ENCODE peak calls at places on chromosomes 12 and 14, in four cellular contexts. F is GM12878, W is K562, Z is HepG2. N is an unnamed sample.

GRCh38 chr14:88518592-88519512 is 36.0 kb downstream of the PTPN21 start:
- DNase-seq in Z (no peak), F (no peak), W (no peak), N (no peak)

GRCh38 chr12:27635349-27635972 is 60.8 kb upstream of the REP15 start:
- DNase-seq in Z (peak; percentile 44), F (no peak), W (no peak), N (no peak)

GRCh38 chr14:94570002-94570400 is 8.8 kb downstream of the SERPINA4 start:
- DNase-seq in W (no peak), F (no peak), Z (no peak), N (no peak)

GRCh38 chr12:1559729-1560128 is 34.7 kb downstream of the FBXL14 start:
- DNase-seq in W (no peak), Z (no peak), F (no peak), N (no peak)

GRCh38 chr14:81269100-81269978 is 48.6 kb upstream of the GTF2A1 start:
- DNase-seq in Z (peak; percentile 70), W (peak; percentile 61), F (peak; percentile 26), N (no peak)

GRCh38 chr14:78902010-78902623 is 731.9 kb downstream of the NRXN3 start:
- DNase-seq in W (peak; percentile 5), F (no peak), Z (peak; percentile 8), N (peak; percentile 55)

GRCh38 chr12:66329941-66330340 is 27.6 kb downstream of the HELB start:
- DNase-seq in W (no peak), Z (no peak), F (no peak), N (no peak)

GRCh38 chr12:51028126-51028810 is 2.1 kb upstream of the SLC11A2 start:
- DNase-seq in F (no peak), W (peak; percentile 53), Z (peak; percentile 70), N (no peak)

GRCh38 chr12:2924019-2924418 is 33.3 kb downstream of the TULP3 start:
- DNase-seq in W (no peak), F (no peak), Z (no peak), N (no peak)

GRCh38 chr12:98828802-98829600 is 183.9 kb downstream of the APAF1 start:
- DNase-seq in W (no peak), F (no peak), Z (peak; percentile 22), N (no peak)

GRCh38 chr14:44149597-44149996 is 357.5 kb downstream of the FSCB start:
- DNase-seq in F (no peak), W (no peak), Z (peak; percentile 55), N (peak; percentile 75)

GRCh38 chr12:101078881-101079280 is 131.2 kb downstream of the SLC5A8 start:
- DNase-seq in Z (no peak), W (no peak), F (no peak), N (no peak)

GRCh38 chr12:112370868-112371510 is 11.2 kb downstream of the HECTD4 start:
- DNase-seq in F (no peak), Z (peak; percentile 39), W (no peak), N (no peak)

GRCh38 chr12:6332459-6332858 is 9.4 kb downstream of the TNFRSF1A start:
- DNase-seq in F (no peak), Z (no peak), W (no peak), N (no peak)

GRCh38 chr12:92927436-92928116 is 1.5 kb downstream of the EEA1 start:
- DNase-seq in F (no peak), W (peak; percentile 21), Z (peak; percentile 63), N (no peak)

GRCh38 chr12:95599880-95600279 is 48.6 kb upstream of the USP44 start:
- DNase-seq in F (no peak), Z (no peak), W (no peak), N (no peak)

DNA sequence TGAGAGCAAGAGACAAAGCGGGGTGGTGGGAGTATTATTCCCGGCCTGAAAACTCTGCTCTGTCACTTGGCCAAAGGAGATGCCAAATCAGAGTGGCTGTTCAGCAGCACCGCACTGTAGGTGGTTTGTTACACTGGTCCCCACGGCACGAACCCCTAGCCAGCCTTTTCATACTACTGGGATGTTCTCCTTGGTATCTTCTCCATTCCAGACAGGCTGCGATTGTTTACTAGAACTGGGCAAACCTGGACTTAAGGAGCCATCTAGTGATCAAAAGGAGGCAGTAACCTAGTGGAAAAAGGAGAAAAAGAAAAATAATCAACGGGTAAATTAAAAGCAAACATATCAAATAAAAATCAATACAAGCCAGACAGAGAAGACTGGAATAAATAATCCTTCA is 58.9 kb upstream of the TMTC2 start:
- DNase-seq in Z (peak; percentile 21), F (no peak), W (no peak), N (no peak)
- TF ChIP-seq TCF7 in Z (no peak), F (no peak), W (no peak), N (no peak)

GRCh38 chr14:75979641-75980422 is 2.0 kb downstream of the TGFB3 start:
- DNase-seq in Z (no peak), W (no peak), F (no peak), N (no peak)
- TF ChIP-seq ATF3 in Z (no peak), W (no peak), F (no peak), N (no peak)

GRCh38 chr12:122834921-122835692 is at the start of gene HIP1R:
- DNase-seq in W (peak; percentile 93), F (no peak), Z (no peak), N (peak; percentile 56)
- TF ChIP-seq TCF7 in W (no peak), F (no peak), Z (no peak), N (no peak)

GRCh38 chr14:91375748-91376452 is 41.7 kb downstream of the CCDC88C start:
- DNase-seq in Z (no peak), F (no peak), W (no peak), N (no peak)

GRCh38 chr14:91380116-91380515 is 37.5 kb downstream of the CCDC88C start:
- DNase-seq in Z (no peak), W (no peak), F (no peak), N (no peak)

GRCh38 chr14:91378945-91379932 is 38.4 kb downstream of the CCDC88C start:
- DNase-seq in W (no peak), Z (peak; percentile 58), F (no peak), N (no peak)

GRCh38 chr14:91376547-91377477 is 40.8 kb downstream of the CCDC88C start:
- DNase-seq in W (no peak), Z (no peak), F (no peak), N (no peak)

GRCh38 chr14:91377700-91378652 is 39.6 kb downstream of the CCDC88C start:
- DNase-seq in F (no peak), Z (no peak), W (no peak), N (no peak)
- TF ChIP-seq ATF3 in F (no peak), Z (no peak), W (no peak), N (no peak)

GRCh38 chr12:62313727-62314380 is 53.6 kb downstream of the USP15 start:
- DNase-seq in Z (no peak), F (no peak), W (no peak), N (no peak)
- TF ChIP-seq TCF7 in Z (no peak), F (no peak), W (no peak), N (no peak)

DNA sequence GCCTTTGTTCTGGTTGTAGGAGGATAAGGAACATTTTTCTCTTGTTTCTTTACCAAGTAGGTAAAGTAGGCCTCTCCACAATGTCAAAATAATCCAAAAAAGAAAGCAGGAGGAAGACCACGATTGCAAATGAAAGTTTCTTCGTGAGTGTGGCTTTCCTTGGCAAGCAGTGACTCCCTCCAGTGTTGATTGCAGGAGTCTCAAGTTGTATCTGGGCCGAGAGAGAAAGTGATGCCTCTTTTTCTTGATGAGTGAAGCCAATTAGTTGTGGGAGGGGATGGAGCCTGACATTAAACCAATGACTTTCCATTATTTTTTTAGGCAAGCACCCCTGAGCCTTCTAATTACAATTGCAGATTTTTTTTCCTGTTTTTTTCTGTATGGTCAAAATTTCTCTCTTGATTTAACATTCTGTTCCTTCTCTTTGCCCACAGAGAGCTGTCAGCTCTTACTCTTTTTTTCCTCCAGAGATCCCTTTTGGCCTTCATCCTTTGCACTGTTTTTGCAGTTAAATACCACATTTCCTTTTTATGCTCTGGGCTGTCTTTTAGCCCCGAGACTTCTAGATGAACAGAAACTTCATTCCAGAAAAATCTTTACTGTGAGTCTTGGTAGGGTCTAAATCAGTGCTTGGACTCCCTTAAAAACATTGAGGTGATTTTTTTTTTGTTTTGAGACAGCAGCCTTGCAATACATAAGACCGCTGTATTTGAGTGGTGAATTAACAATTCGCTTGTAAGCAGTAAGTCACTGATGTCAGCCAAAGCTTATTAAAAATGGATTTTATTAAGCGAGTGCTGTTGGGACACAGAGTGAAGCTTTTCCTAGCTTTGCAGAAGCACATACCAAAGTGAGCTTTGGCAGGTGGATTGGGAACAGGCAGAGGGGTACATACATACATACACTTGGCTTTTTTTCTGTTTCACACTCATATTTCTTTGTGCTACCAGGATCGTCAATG is 15.8 kb downstream of the FBXW8 start:
- DNase-seq in F (no peak), W (no peak), Z (no peak), N (no peak)
- TF ChIP-seq ATF3 in F (no peak), W (no peak), Z (no peak), N (no peak)

GRCh38 chr14:64364907-64365306 is 23.2 kb upstream of the MTHFD1 start:
- DNase-seq in Z (no peak), W (no peak), F (no peak), N (no peak)

DNA sequence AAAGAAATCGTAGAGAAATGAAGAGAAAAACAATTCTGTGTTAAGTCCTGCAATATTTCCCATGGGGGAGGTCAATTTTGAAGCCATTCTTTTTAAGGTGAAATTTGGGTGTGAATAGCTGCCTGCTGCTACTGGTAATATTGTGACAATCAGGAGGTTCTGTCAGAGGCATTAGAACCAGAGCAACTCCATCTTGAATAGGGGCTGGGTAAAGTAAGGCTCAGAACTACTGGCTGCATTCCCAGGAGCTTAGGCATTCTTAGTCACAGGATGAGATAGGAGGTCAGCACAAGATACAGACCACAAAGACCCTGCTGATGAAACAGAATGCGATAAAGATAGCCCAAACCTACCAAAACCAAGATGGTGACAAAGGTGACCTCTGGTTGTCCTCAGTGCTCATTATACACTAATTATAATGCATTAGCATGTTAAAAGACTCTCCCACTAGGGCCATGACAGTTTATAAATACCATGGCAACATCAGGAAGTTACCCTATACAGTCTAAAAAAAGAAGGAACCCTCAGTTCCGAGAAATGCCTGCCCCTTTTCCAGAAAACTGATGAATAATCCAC is 24.8 kb upstream of the MTHFD1 start:
- DNase-seq in W (no peak), F (no peak), Z (no peak), N (no peak)
- TF ChIP-seq TCF7 in W (no peak), F (no peak), Z (no peak), N (no peak)

DNA sequence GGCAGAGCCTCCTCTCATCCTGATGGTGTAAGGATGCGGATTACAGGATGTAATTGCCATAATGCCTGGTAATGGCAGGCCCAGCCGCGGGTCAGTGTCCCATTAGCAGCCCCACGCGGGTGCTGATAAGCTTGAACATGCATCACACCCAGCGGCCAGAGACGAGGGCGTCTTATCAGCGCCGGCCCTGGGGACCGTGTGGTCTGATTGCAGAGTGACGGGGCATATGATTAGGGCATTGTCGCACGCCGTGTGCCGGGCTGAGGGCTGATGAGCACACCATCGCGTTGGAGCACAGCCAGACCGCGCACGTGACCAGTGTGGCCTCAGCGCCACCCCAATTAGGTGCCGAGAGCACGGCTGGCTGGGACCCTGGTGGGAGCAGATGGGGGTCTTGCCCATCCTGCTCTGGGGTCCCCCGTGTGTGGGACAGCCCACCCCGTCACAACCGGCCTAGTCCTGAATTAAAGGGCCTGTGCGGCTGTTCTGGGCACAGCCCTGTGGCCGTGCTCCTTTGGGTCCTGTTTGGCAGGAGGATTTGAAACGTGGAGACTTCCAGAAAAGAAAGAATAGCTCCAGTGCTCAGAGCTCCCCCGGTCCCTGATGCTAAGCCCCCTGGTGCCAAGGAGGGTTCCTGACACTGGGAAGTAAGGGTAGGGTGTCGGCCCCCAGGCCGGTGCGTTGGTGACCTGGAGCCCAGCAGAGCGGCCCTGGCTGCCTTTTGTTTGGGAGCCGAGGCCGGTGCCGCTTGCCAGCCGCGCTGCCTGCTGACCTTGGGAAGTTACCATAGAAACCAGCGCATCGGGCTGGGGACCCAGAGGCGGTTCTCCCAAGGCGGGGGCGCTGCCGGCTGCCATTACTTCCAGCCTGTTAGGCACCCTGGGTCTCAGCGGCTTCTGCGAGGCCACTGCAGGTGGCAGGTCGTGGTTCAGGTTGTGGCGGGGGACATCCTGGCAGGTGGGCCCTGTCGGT is 20.7 kb downstream of the KIF26A start:
- DNase-seq in W (peak; percentile 87), F (no peak), Z (no peak), N (no peak)
- TF ChIP-seq ATF3 in W (peak; percentile 56), F (no peak), Z (no peak), N (no peak)

N was measured in WTC11.